ENCODE peak calls at places on chromosomes 12 and 14, in eight cellular contexts. F is mucosa of descending colon, C is epithelial cell of esophagus, E is foreskin fibroblast, D is SHP77, S is T-helper 9 cell, U is AG10803, Z is HFF-Myc. V is an unnamed sample.

GRCh38 chr12:131213896-131214442 is 260.3 kb downstream of the ADGRD1 start:
- DNase-seq in D (no peak), F (no peak), U (no peak), Z (no peak), E (no peak), S (no peak), C (no peak), V (no peak)

GRCh38 chr14:36583242-36584166 is 1.1 kb upstream of the NKX2-8 start:
- DNase-seq in U (no peak), F (no peak), Z (no peak), S (no peak), E (no peak), D (no peak), C (no peak), V (no peak)

GRCh38 chr12:97148941-97149559 is 242.0 kb downstream of the NEDD1 start:
- DNase-seq in S (peak), D (peak), U (peak), C (peak), E (no peak), F (no peak), Z (no peak), V (no peak)

GRCh38 chr12:10634427-10634826 is 21.0 kb upstream of the MAGOHB start:
- DNase-seq in E (peak), U (peak), D (no peak), F (no peak), C (no peak), S (no peak), Z (no peak), V (no peak)

GRCh38 chr12:13964666-13965065 is 16.7 kb downstream of the GRIN2B start:
- DNase-seq in S (no peak), F (no peak), U (no peak), Z (no peak), D (no peak), E (no peak), C (no peak), V (no peak)

GRCh38 chr12:125140239-125140917 is 75.1 kb downstream of the AACS start:
- DNase-seq in C (no peak), U (peak), F (no peak), E (no peak), D (no peak), Z (no peak), S (no peak), V (no peak)

GRCh38 chr12:114975974-114976310 is 292.0 kb upstream of the TBX3 start:
- DNase-seq in Z (no peak), C (no peak), E (no peak), S (no peak), F (no peak), U (peak), D (no peak), V (no peak)

GRCh38 chr12:130013771-130014484 is 110.1 kb upstream of the TMEM132D start:
- DNase-seq in F (no peak), C (peak), U (peak), E (no peak), S (no peak), D (peak), Z (peak), V (no peak)

GRCh38 chr14:59483819-59484610 is at the start of the genes JKAMP and L3HYPDH:
- DNase-seq in E (peak), D (peak), S (peak), C (peak), Z (peak), U (peak), F (peak), V (peak)

V was measured in NK-92 treated with Interleukin-12 subunit alpha and Interleukin-12 subunit beta, amount 100 ng/mL, for 24 hours.